ENCODE peak calls at places on chromosomes 3 and 15, in five cellular contexts. W, R, B, E and Q are unnamed samples.

GRCh38 chr15:25862469-25863066 is 559 bp downstream of the ATP10A start:
- DNase-seq in W (peak; percentile 64), R (peak; percentile 34), B (no peak), E (no peak), Q (no peak)

GRCh38 chr3:197202694-197203093 is 95.7 kb downstream of the DLG1 start:
- DNase-seq in W (no peak), R (no peak), B (no peak), E (no peak), Q (no peak)

GRCh38 chr3:13158441-13158840 is 85.2 kb upstream of the IQSEC1 start:
- DNase-seq in W (no peak), R (no peak), B (no peak), E (no peak), Q (no peak)

GRCh38 chr15:29805043-29805707 is 17.1 kb downstream of the TJP1 start:
- DNase-seq in W (no peak), R (peak; percentile 94), B (no peak), E (no peak), Q (no peak)

GRCh38 chr3:43879166-43879565 is 188.4 kb downstream of the ABHD5 start:
- DNase-seq in W (no peak), R (no peak), B (peak; percentile 68), E (no peak), Q (no peak)

GRCh38 chr3:159026510-159026909 is 224.7 kb downstream of the MFSD1 start:
- DNase-seq in W (no peak), R (no peak), B (no peak), E (no peak), Q (no peak)

GRCh38 chr3:111069974-111070751 is 1.5 kb upstream of the NECTIN3 start:
- DNase-seq in W (no peak), R (peak; percentile 31), B (no peak), E (peak; percentile 22), Q (peak; percentile 32)

GRCh38 chr3:139537325-139537724 is 2.2 kb downstream of the RBP1 start:
- DNase-seq in W (no peak), R (no peak), B (no peak), E (no peak), Q (no peak)

GRCh38 chr3:149313542-149313941 is 19.9 kb downstream of the TM4SF18 start:
- DNase-seq in W (no peak), R (no peak), B (no peak), E (no peak), Q (no peak)

GRCh38 chr3:167913218-167913902 is 177.8 kb downstream of the SERPINI1 start:
- DNase-seq in W (no peak), R (peak; percentile 30), B (peak; percentile 35), E (no peak), Q (no peak)

GRCh38 chr3:46675843-46676567 is 17.5 kb downstream of the ALS2CL start:
- DNase-seq in W (no peak), R (peak; percentile 30), B (no peak), E (no peak), Q (no peak)

GRCh38 chr15:62994975-62995730 is 47.4 kb upstream of the TPM1 start:
- DNase-seq in W (no peak), R (no peak), B (no peak), E (no peak), Q (no peak)

GRCh38 chr15:58678683-58679082 is 70.8 kb downstream of the ADAM10 start:
- DNase-seq in W (no peak), R (peak; percentile 25), B (no peak), E (no peak), Q (no peak)

GRCh38 chr15:36371509-36371908 is 207.9 kb upstream of the CDIN1 start:
- DNase-seq in W (no peak), R (peak; percentile 19), B (no peak), E (no peak), Q (no peak)

GRCh38 chr15:100703671-100704070 is 101.3 kb downstream of the ASB7 start:
- DNase-seq in W (no peak), R (no peak), B (no peak), E (no peak), Q (no peak)

GRCh38 chr3:127406309-127407025 is 118.6 kb upstream of the PRR20G start:
- DNase-seq in W (no peak), R (no peak), B (no peak), E (peak; percentile 8), Q (peak; percentile 42)

GRCh38 chr15:76936671-76937070 is 5.1 kb downstream of the RCN2 start:
- DNase-seq in W (no peak), R (peak; percentile 11), B (no peak), E (no peak), Q (no peak)

GRCh38 chr15:54273928-54274327 is 295.7 kb downstream of the UNC13C start:
- DNase-seq in W (no peak), R (no peak), B (peak; percentile 32), E (no peak), Q (no peak)

GRCh38 chr15:64635486-64635815 is 139.9 kb downstream of the RBPMS2 start:
- DNase-seq in W (no peak), R (peak; percentile 89), B (no peak), E (no peak), Q (peak; percentile 50)

GRCh38 chr15:90716317-90716975 is 700 bp upstream of the BLM start:
- DNase-seq in W (no peak), R (peak; percentile 30), B (no peak), E (no peak), Q (no peak)

GRCh38 chr3:127390365-127391025 is 102.6 kb upstream of the PRR20G start:
- DNase-seq in W (no peak), R (no peak), B (no peak), E (no peak), Q (no peak)

GRCh38 chr3:150958694-150959093 is 13.8 kb downstream of the CLRN1 start:
- DNase-seq in W (no peak), R (no peak), B (no peak), E (no peak), Q (no peak)

GRCh38 chr3:161915283-161915682 is 418.7 kb downstream of the OTOL1 start:
- DNase-seq in W (no peak), R (peak; percentile 2), B (no peak), E (no peak), Q (no peak)

GRCh38 chr3:130850846-130851245 is 43.0 kb upstream of the ATP2C1 start:
- DNase-seq in W (no peak), R (no peak), B (no peak), E (no peak), Q (no peak)

GRCh38 chr3:148943531-148944200 is 47.7 kb upstream of the GYG1 start:
- DNase-seq in W (no peak), R (peak; percentile 91), B (peak; percentile 43), E (no peak), Q (no peak)

GRCh38 chr15:37038716-37039106 is 61.6 kb downstream of the MEIS2 start:
- DNase-seq in W (no peak), R (no peak), B (no peak), E (no peak), Q (no peak)

GRCh38 chr3:186208328-186208989 is 99.6 kb upstream of the ETV5 start:
- DNase-seq in W (no peak), R (no peak), B (no peak), E (no peak), Q (no peak)

DNA sequence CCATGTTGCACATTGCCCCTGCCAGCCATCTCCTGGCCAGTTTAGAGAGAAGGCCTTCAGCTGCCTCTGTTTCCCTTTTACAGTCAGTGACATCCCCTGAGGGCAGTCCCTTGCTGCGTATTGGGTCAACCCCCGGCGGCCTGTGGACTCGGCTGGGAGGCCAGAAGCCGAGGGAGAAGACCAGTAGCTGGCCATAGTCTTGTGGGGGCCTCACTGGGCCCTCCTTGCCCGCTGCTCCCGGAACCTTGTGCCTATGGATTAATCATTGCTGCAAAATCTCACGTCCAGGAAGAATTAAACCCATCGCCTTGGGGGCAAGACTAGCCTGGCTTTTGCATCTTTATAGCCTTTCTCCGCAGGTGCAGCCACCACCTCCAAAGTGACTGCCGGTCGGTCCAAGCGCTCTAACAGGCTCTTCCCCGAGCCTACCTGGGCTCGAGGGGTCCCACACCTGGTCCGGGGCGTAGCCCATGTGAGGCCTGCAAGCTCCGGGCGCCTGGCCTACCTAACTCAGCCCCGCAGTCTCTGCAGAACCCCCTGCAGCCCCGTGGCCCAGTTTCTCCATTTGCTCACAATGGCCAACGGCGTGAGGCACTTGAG is 870 bp upstream of the CHAC1 start:
- DNase-seq in W (no peak), R (no peak), B (no peak), E (no peak), Q (no peak)
- H3K4me1 ChIP-seq in W (peaks cover 12% of the 10 kb centered on the region), R (peaks cover 2% of the 10 kb centered on the region), B (peaks cover 5% of the 10 kb centered on the region), E (peaks cover 8% of the 10 kb centered on the region), Q (peaks cover 32% of the 10 kb centered on the region)

DNA sequence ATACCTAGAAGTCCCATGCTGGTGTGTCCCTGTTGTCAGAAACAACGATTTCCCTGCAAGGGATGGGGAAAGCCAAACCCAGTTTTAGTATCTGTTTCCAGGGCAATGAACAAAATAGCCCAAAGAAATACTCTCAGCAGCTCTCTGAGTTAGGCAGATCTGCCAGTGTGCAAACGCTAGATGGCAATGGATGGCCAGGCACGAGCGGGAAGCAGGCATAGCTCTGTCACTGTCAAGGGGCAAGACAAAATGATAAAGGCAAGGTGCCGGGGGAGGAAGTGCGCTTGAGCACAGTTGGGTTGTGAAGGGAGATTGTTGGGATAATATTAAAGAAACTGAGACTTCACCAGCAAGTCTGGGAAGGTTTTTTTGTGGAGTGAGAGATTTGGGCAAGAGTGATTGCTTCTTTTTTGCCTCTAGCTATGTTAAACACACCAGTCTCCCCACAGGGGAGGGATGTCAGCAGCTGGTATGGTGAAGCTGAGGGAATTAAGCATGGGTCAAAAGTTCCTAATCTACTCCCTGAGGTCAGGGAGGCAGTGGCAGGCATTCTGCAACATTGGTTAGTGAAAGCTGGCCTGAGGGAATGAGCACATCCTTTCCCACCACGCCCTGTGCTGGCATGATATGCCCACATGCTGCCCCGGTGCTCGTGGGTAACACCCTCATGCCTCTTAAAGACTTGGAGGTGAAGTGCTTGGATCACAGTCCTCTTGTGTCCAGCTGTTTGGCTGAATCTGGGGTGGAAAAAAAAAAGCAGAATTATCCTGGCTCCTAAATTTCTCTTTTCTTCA is 117.6 kb downstream of the PDCD6IP start:
- DNase-seq in W (no peak), R (peak; percentile 51), B (no peak), E (no peak), Q (no peak)
- H3K4me1 ChIP-seq in W (no peaks in the 10 kb centered on the region), R (no peaks in the 10 kb centered on the region), B (peaks cover 3% of the 10 kb centered on the region), E (no peaks in the 10 kb centered on the region), Q (no peaks in the 10 kb centered on the region)

GRCh38 chr3:72180405-72180804 is 395.5 kb upstream of the PROK2 start:
- DNase-seq in W (no peak), R (no peak), B (no peak), E (no peak), Q (no peak)

GRCh38 chr3:72177075-72178050 is 392.4 kb upstream of the PROK2 start:
- DNase-seq in W (no peak), R (peak; percentile 74), B (no peak), E (peak; percentile 41), Q (peak; percentile 89)

GRCh38 chr3:72181231-72181630 is 396.3 kb upstream of the PROK2 start:
- DNase-seq in W (no peak), R (no peak), B (no peak), E (no peak), Q (no peak)

GRCh38 chr3:72178463-72179106 is 393.6 kb upstream of the PROK2 start:
- DNase-seq in W (no peak), R (no peak), B (no peak), E (no peak), Q (no peak)

DNA sequence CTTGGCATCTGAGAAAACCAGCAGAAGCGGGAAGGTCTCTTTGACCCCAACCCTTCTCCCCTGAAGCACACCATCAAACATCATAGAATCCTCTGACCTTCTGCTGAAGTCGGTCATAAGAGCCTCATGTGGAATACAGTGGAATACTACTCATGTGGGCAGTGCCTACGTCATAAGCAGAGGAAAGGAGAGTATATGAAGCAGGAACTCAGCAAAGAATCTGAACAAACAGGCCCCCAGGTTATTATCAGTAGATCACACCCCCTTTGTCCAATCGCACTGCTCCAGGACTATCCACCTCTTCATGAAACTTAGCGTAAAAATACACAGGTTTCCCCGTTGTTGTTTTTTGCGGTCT is 394.1 kb upstream of the PROK2 start:
- DNase-seq in W (no peak), R (no peak), B (no peak), E (no peak), Q (no peak)
- H3K4me1 ChIP-seq in W (peaks cover 12% of the 10 kb centered on the region), R (peaks cover 6% of the 10 kb centered on the region), B (peaks cover 11% of the 10 kb centered on the region), E (peaks cover 4% of the 10 kb centered on the region), Q (no peaks in the 10 kb centered on the region)

GRCh38 chr15:67093146-67093874 is 27.9 kb downstream of the SMAD3 start:
- DNase-seq in W (no peak), R (no peak), B (no peak), E (peak; percentile 49), Q (peak; percentile 44)
- H3K4me1 ChIP-seq in W (peaks cover 32% of the 10 kb centered on the region), R (peaks cover 60% of the 10 kb centered on the region), B (peaks cover 25% of the 10 kb centered on the region), E (peaks cover 40% of the 10 kb centered on the region), Q (peaks cover 57% of the 10 kb centered on the region)